ENCODE peak calls at places on chromosomes 13 and 19, in nine cellular contexts. R is uterus, T is neuronal stem cell, M is left ventricle myocardium inferior, V is tibial artery, C is heart left ventricle, H is aorta, E is cardiac muscle cell, N is fibroblast of lung. K is an unnamed sample.
A peak's percentile ranks its signal among the peaks of the same experiment; 100 is the strongest.

GRCh38 chr13:46612258-46612657 is 59.3 kb downstream of the LRCH1 start:
- DNase-seq in T (no peak), C (no peak), E (no peak), N (no peak), V (no peak), H (no peak), M (no peak), R (no peak), K (no peak)

GRCh38 chr19:30630289-30631034 is 258.3 kb downstream of the ZNF536 start:
- DNase-seq in T (no peak), C (no peak), V (no peak), R (no peak), M (no peak), H (no peak), N (no peak), E (no peak), K (no peak)

GRCh38 chr19:13723206-13723605 is 41.1 kb upstream of the MRI1 start:
- DNase-seq in E (no peak), T (no peak), V (no peak), N (no peak), C (no peak), H (no peak), M (no peak), R (no peak), K (no peak)

GRCh38 chr13:99303863-99304521 is 3.2 kb downstream of the GPR183 start:
- DNase-seq in N (no peak), M (no peak), E (no peak), V (peak; percentile 33), C (no peak), T (no peak), R (no peak), H (no peak), K (no peak)

GRCh38 chr19:48873476-48874308 is 1.5 kb downstream of the PPP1R15A start:
- DNase-seq in E (no peak), H (no peak), M (no peak), N (no peak), V (no peak), R (peak; percentile 22), T (no peak), C (no peak), K (no peak)

GRCh38 chr19:48354332-48354992 is 9.3 kb downstream of the TMEM143 start:
- DNase-seq in R (no peak), H (no peak), C (no peak), N (peak; percentile 17), M (no peak), T (no peak), E (no peak), V (no peak), K (peak; percentile 27)

GRCh38 chr19:409006-409514 is at the start of gene C2CD4C:
- DNase-seq in N (no peak), V (no peak), M (no peak), C (peak; percentile 35), T (no peak), E (peak; percentile 59), H (peak; percentile 77), R (no peak), K (no peak)

GRCh38 chr19:50679177-50680125 is 30.2 kb downstream of the C19orf81 start:
- DNase-seq in H (peak; percentile 92), M (peak; percentile 72), V (peak; percentile 54), C (peak; percentile 78), R (peak; percentile 59), E (peak; percentile 84), N (peak; percentile 52), T (peak; percentile 67), K (peak; percentile 76)

GRCh38 chr19:10288662-10289166 is 1.0 kb upstream of the ICAM5 start:
- DNase-seq in E (peak; percentile 65), C (no peak), T (no peak), H (no peak), N (no peak), V (no peak), R (no peak), M (no peak), K (no peak)

GRCh38 chr19:49653466-49653806 is 11.4 kb downstream of the SCAF1 start:
- DNase-seq in H (peak; percentile 70), N (no peak), V (no peak), E (no peak), C (no peak), R (no peak), T (no peak), M (no peak), K (no peak)

GRCh38 chr19:29121684-29122083 is 91.3 kb downstream of the UQCRFS1 start:
- DNase-seq in E (no peak), R (no peak), T (no peak), N (no peak), V (peak; percentile 30), H (no peak), C (no peak), M (no peak), K (no peak)

GRCh38 chr19:48608798-48609263 is 2.3 kb downstream of the SPACA4 start:
- DNase-seq in H (no peak), E (no peak), V (no peak), C (no peak), R (no peak), M (no peak), T (no peak), N (no peak), K (no peak)

GRCh38 chr13:101303512-101303911 is 112.8 kb downstream of the NALCN start:
- DNase-seq in M (no peak), E (no peak), N (no peak), R (no peak), V (peak; percentile 45), T (no peak), H (no peak), C (no peak), K (no peak)

DNA sequence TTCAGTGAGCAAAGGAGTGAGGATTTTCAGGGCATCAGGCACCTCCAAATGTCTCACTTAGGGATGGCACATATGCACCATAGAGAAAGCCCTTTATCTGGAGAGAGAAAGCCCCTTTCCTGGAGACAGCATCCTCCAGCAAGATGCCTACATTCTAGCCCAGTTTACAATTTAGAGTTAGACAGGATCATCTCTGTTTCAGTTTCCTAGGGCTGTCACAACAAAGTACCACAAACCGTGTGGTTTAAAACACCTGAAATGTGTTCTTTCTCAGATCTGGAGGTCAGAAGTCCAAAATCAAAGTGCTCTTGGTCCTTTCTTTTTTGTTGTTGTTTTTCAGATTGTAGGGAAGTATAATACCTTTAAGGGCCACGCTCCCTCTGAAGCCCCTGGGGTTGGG is 61.8 kb downstream of the MBNL2 start:
- DNase-seq in N (no peak), E (no peak), M (no peak), V (no peak), T (no peak), R (no peak), H (no peak), C (no peak), K (no peak)
- H3K4me1 ChIP-seq in N (peaks cover 14% of the 10 kb centered on the region), E (no peaks in the 10 kb centered on the region), M (peaks cover 92% of the 10 kb centered on the region), V (no peaks in the 10 kb centered on the region), T (no peaks in the 10 kb centered on the region), R (peaks cover 7% of the 10 kb centered on the region), H (peaks cover 6% of the 10 kb centered on the region), C (peaks cover 48% of the 10 kb centered on the region), K (peaks cover 50% of the 10 kb centered on the region)

DNA sequence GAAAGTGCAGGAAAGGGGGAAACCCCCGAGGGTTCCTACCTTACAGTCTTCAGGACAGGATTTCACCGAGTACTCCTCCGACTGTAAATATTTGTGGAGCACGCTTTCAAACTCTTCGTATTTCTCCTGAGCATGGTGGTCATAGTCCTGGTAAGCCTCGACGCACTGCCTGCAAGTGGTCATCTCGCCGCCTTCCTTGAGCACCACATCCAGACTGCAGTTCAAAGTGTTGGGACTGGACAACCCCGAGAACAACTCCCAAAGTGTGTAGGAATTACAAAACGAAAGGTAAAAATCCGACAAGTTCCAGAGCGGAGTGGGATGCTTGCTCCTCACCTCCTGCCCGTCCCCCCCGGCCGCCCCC is 349.7 kb downstream of the LIG4 start:
- DNase-seq in E (no peak), M (no peak), R (no peak), H (no peak), C (no peak), T (no peak), V (no peak), N (peak; percentile 35), K (no peak)
- H3K4me3 ChIP-seq in E (peak overlapping the region; percentile 58), M (peak overlapping the region; percentile 59), R (no peak overlapping the region), H (no peak overlapping the region), C (peak overlapping the region; percentile 56), T (peak overlapping the region; percentile 11), V (peak overlapping the region; percentile 56), N (peak overlapping the region; percentile 29), K (no peak overlapping the region)

GRCh38 chr13:49373699-49374098 is 70.2 kb downstream of the CAB39L start:
- DNase-seq in M (no peak), H (no peak), E (peak; percentile 84), V (no peak), C (no peak), R (no peak), N (no peak), T (no peak), K (no peak)
- H3K4me1 ChIP-seq in M (peaks cover 14% of the 10 kb centered on the region), H (peaks cover 7% of the 10 kb centered on the region), E (peaks cover 48% of the 10 kb centered on the region), V (no peaks in the 10 kb centered on the region), C (no peaks in the 10 kb centered on the region), R (no peaks in the 10 kb centered on the region), N (peaks cover 4% of the 10 kb centered on the region), T (no peaks in the 10 kb centered on the region), K (no peaks in the 10 kb centered on the region)

GRCh38 chr13:107866007-107866665 is 349.2 kb downstream of the LIG4 start:
- DNase-seq in N (no peak), E (peak; percentile 60), C (no peak), M (no peak), V (no peak), T (peak; percentile 43), H (no peak), R (no peak), K (peak; percentile 21)

GRCh38 chr13:107860284-107860683 is 355.1 kb downstream of the LIG4 start:
- DNase-seq in H (no peak), N (no peak), E (no peak), R (no peak), C (no peak), V (no peak), T (no peak), M (no peak), K (no peak)

GRCh38 chr13:107867701-107868661 is 347.4 kb downstream of the LIG4 start:
- DNase-seq in V (no peak), M (no peak), T (peak; percentile 66), R (no peak), H (peak; percentile 74), E (peak; percentile 70), N (peak; percentile 58), C (no peak), K (peak; percentile 22)

GRCh38 chr13:107866666-107867623 is 348.4 kb downstream of the LIG4 start:
- DNase-seq in H (no peak), M (no peak), R (no peak), E (peak; percentile 66), T (peak; percentile 33), V (no peak), N (peak; percentile 60), C (no peak), K (peak; percentile 12)

DNA sequence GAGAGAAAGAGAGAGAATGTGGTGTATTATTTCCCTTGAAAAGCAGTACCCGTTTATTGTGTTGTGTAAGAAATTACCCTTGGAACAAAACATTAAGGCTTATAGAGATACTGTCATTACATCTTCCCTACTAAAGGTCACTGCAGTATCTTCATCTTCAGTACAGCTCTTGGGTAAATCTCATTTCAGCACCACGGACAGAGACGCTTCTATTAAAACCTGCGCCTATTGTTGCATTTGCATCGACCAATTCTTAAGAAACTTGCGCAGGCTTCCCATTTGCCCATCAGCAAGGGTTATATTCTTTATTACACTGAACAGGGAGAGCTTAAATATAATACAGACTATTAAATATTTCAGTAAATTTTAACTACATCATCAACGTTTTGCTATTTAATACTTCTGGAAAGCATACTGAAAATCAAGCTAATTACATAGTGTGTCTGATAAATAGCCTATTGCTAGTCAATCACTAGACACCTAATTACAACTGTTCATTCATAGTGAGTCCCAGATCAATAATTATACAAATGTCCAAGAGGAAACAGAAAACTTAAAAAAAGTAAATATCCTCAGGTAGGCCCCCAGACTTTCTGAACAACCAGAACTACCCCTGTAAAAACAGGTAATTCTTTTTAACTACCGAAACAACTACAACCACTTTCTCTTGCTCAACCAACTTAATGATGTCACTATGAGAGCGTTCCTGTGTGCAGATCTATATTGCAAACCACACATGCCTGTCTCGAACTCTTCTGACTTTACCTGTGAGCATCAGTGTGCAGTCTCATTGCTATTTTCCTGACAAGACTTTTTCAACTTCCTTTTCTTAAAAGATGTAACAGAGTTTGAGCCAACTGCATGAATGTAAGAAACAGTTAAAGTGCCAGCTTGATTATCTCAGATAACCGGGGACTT is 350.5 kb downstream of the LIG4 start:
- DNase-seq in M (no peak), N (peak; percentile 86), H (no peak), V (no peak), E (peak; percentile 88), C (no peak), R (no peak), T (peak; percentile 84), K (peak; percentile 15)
- H3K4me3 ChIP-seq in M (no peak overlapping the region), N (peak overlapping the region; percentile 29), H (no peak overlapping the region), V (no peak overlapping the region), E (no peak overlapping the region), C (no peak overlapping the region), R (no peak overlapping the region), T (no peak overlapping the region), K (no peak overlapping the region)

K was measured in body of pancreas.